ENCODE peak calls at places on chromosome 2, in four cellular contexts. C, Y, T and M are unnamed samples.

GRCh38 chr2:74427551-74427950 is 6.0 kb downstream of the WDR54 start:
- DNase-seq in C (no peak), Y (no peak), T (peak), M (no peak)

GRCh38 chr2:16194096-16194390 is 253.7 kb downstream of the MYCN start:
- DNase-seq in C (no peak), Y (no peak), T (no peak), M (no peak)

GRCh38 chr2:85042330-85042729 is 71.4 kb downstream of the KCMF1 start:
- DNase-seq in C (no peak), Y (no peak), T (no peak), M (no peak)

GRCh38 chr2:128751751-128752150 is 433.1 kb upstream of the HS6ST1 start:
- DNase-seq in C (no peak), Y (no peak), T (no peak), M (no peak)

GRCh38 chr2:212027681-212028628 is 510.6 kb downstream of the ERBB4 start:
- DNase-seq in C (no peak), Y (no peak), T (no peak), M (no peak)

GRCh38 chr2:45403036-45403435 is 208.0 kb downstream of the SRBD1 start:
- DNase-seq in C (no peak), Y (no peak), T (no peak), M (no peak)

GRCh38 chr2:168798076-168798887 is 4.2 kb upstream of the NOSTRIN start:
- DNase-seq in C (no peak), Y (no peak), T (peak), M (peak)

GRCh38 chr2:39435974-39436591 is 1.0 kb downstream of the MAP4K3 start:
- DNase-seq in C (no peak), Y (no peak), T (no peak), M (no peak)